ENCODE peak calls at places on chromosomes 11 and 22, in seven cellular contexts. One of them, this sample, is unnamed.

GRCh38 chr11:72609045-72609444 is 65.2 kb downstream of the PDE2A start:
- DNase-seq in activated T-cell treated with anti-CD3 and anti-CD28 coated beads, Interleukin-2, amount 50 U/mL, for 1 hour: no peak
- DNase-seq in dorsolateral prefrontal cortex: no peak
- DNase-seq in stimulated activated CD4-positive, alpha-beta T cell treated with anti-CD3 and anti-CD28 coated beads, TNF-alpha, amount 100 ng/mL, for 48 hours: no peak
- DNase-seq in naive thymus-derived CD8-positive, alpha-beta T cell: peak
- DNase-seq in foreskin melanocyte: peak
- DNase-seq in H54: no peak
- DNase-seq in this sample: no peak

GRCh38 chr11:105732611-105733010 is 122.7 kb downstream of the GRIA4 start:
- DNase-seq in naive thymus-derived CD8-positive, alpha-beta T cell: no peak
- DNase-seq in foreskin melanocyte: no peak
- DNase-seq in stimulated activated CD4-positive, alpha-beta T cell treated with anti-CD3 and anti-CD28 coated beads, TNF-alpha, amount 100 ng/mL, for 48 hours: no peak
- DNase-seq in activated T-cell treated with anti-CD3 and anti-CD28 coated beads, Interleukin-2, amount 50 U/mL, for 1 hour: no peak
- DNase-seq in H54: no peak
- DNase-seq in dorsolateral prefrontal cortex: no peak
- DNase-seq in this sample: no peak

GRCh38 chr11:41118521-41118920 is 340.9 kb downstream of the LRRC4C start:
- DNase-seq in foreskin melanocyte: no peak
- DNase-seq in dorsolateral prefrontal cortex: no peak
- DNase-seq in activated T-cell treated with anti-CD3 and anti-CD28 coated beads, Interleukin-2, amount 50 U/mL, for 1 hour: no peak
- DNase-seq in naive thymus-derived CD8-positive, alpha-beta T cell: no peak
- DNase-seq in H54: no peak
- DNase-seq in stimulated activated CD4-positive, alpha-beta T cell treated with anti-CD3 and anti-CD28 coated beads, TNF-alpha, amount 100 ng/mL, for 48 hours: no peak
- DNase-seq in this sample: no peak

GRCh38 chr22:36644333-36644757 is 59.2 kb downstream of the CACNG2 start:
- DNase-seq in naive thymus-derived CD8-positive, alpha-beta T cell: peak
- DNase-seq in stimulated activated CD4-positive, alpha-beta T cell treated with anti-CD3 and anti-CD28 coated beads, TNF-alpha, amount 100 ng/mL, for 48 hours: peak
- DNase-seq in activated T-cell treated with anti-CD3 and anti-CD28 coated beads, Interleukin-2, amount 50 U/mL, for 1 hour: no peak
- DNase-seq in H54: peak
- DNase-seq in dorsolateral prefrontal cortex: no peak
- DNase-seq in foreskin melanocyte: peak
- DNase-seq in this sample: peak

GRCh38 chr11:132231656-132232173 is 861.3 kb downstream of the NTM start:
- DNase-seq in H54: no peak
- DNase-seq in dorsolateral prefrontal cortex: no peak
- DNase-seq in foreskin melanocyte: no peak
- DNase-seq in stimulated activated CD4-positive, alpha-beta T cell treated with anti-CD3 and anti-CD28 coated beads, TNF-alpha, amount 100 ng/mL, for 48 hours: no peak
- DNase-seq in activated T-cell treated with anti-CD3 and anti-CD28 coated beads, Interleukin-2, amount 50 U/mL, for 1 hour: no peak
- DNase-seq in naive thymus-derived CD8-positive, alpha-beta T cell: no peak
- DNase-seq in this sample: no peak

GRCh38 chr11:131056036-131056435 is 139.8 kb upstream of the SNX19 start:
- DNase-seq in dorsolateral prefrontal cortex: no peak
- DNase-seq in activated T-cell treated with anti-CD3 and anti-CD28 coated beads, Interleukin-2, amount 50 U/mL, for 1 hour: no peak
- DNase-seq in foreskin melanocyte: no peak
- DNase-seq in H54: no peak
- DNase-seq in stimulated activated CD4-positive, alpha-beta T cell treated with anti-CD3 and anti-CD28 coated beads, TNF-alpha, amount 100 ng/mL, for 48 hours: no peak
- DNase-seq in naive thymus-derived CD8-positive, alpha-beta T cell: no peak
- DNase-seq in this sample: no peak

GRCh38 chr11:29962243-29962642 is 54.6 kb downstream of the KCNA4 start:
- DNase-seq in stimulated activated CD4-positive, alpha-beta T cell treated with anti-CD3 and anti-CD28 coated beads, TNF-alpha, amount 100 ng/mL, for 48 hours: no peak
- DNase-seq in dorsolateral prefrontal cortex: no peak
- DNase-seq in H54: peak
- DNase-seq in activated T-cell treated with anti-CD3 and anti-CD28 coated beads, Interleukin-2, amount 50 U/mL, for 1 hour: no peak
- DNase-seq in foreskin melanocyte: no peak
- DNase-seq in naive thymus-derived CD8-positive, alpha-beta T cell: no peak
- DNase-seq in this sample: no peak

GRCh38 chr22:42632096-42632495 is 8.3 kb downstream of the ATP5MGL start:
- DNase-seq in naive thymus-derived CD8-positive, alpha-beta T cell: no peak
- DNase-seq in stimulated activated CD4-positive, alpha-beta T cell treated with anti-CD3 and anti-CD28 coated beads, TNF-alpha, amount 100 ng/mL, for 48 hours: no peak
- DNase-seq in foreskin melanocyte: no peak
- DNase-seq in H54: no peak
- DNase-seq in dorsolateral prefrontal cortex: no peak
- DNase-seq in activated T-cell treated with anti-CD3 and anti-CD28 coated beads, Interleukin-2, amount 50 U/mL, for 1 hour: no peak
- DNase-seq in this sample: no peak

GRCh38 chr11:13784848-13785247 is 116.4 kb downstream of the FAR1 start:
- DNase-seq in activated T-cell treated with anti-CD3 and anti-CD28 coated beads, Interleukin-2, amount 50 U/mL, for 1 hour: no peak
- DNase-seq in naive thymus-derived CD8-positive, alpha-beta T cell: no peak
- DNase-seq in stimulated activated CD4-positive, alpha-beta T cell treated with anti-CD3 and anti-CD28 coated beads, TNF-alpha, amount 100 ng/mL, for 48 hours: no peak
- DNase-seq in foreskin melanocyte: no peak
- DNase-seq in H54: no peak
- DNase-seq in dorsolateral prefrontal cortex: no peak
- DNase-seq in this sample: no peak

This sample was measured in neuronal stem cell.